ENCODE peak calls at places on chromosomes 16 and 17, in five cellular contexts. One of them, this sample, is unnamed.

GRCh38 chr16:22977294-22977697 is 163.3 kb downstream of the HS3ST2 start:
- DNase-seq in gastrocnemius medialis: no peak
- DNase-seq in A673: peak; percentile 36
- DNase-seq in CD8-positive, alpha-beta T cell: no peak
- DNase-seq in aorta: no peak
- DNase-seq in this sample: no peak

GRCh38 chr17:37406635-37407455 is at the start of the genes ACACA and TADA2A:
- DNase-seq in A673: peak; percentile 68
- DNase-seq in gastrocnemius medialis: peak; percentile 73
- DNase-seq in aorta: peak; percentile 88
- DNase-seq in CD8-positive, alpha-beta T cell: peak; percentile 40
- DNase-seq in this sample: peak; percentile 87

GRCh38 chr17:74012465-74012864 is 191.0 kb upstream of the RPL38 start:
- DNase-seq in A673: no peak
- DNase-seq in aorta: no peak
- DNase-seq in gastrocnemius medialis: no peak
- DNase-seq in CD8-positive, alpha-beta T cell: no peak
- DNase-seq in this sample: no peak

GRCh38 chr17:76558210-76559095 is 18.6 kb downstream of the PRCD start:
- DNase-seq in CD8-positive, alpha-beta T cell: no peak
- DNase-seq in gastrocnemius medialis: no peak
- DNase-seq in A673: peak; percentile 48
- DNase-seq in aorta: no peak
- DNase-seq in this sample: no peak

GRCh38 chr17:68035131-68035522 is 408 bp upstream of the KPNA2 start:
- DNase-seq in gastrocnemius medialis: peak; percentile 90
- DNase-seq in CD8-positive, alpha-beta T cell: peak; percentile 77
- DNase-seq in aorta: peak; percentile 96
- DNase-seq in A673: peak; percentile 98
- DNase-seq in this sample: peak; percentile 97

GRCh38 chr17:5902671-5903070 is 167.5 kb upstream of the WSCD1 start:
- DNase-seq in CD8-positive, alpha-beta T cell: no peak
- DNase-seq in gastrocnemius medialis: no peak
- DNase-seq in A673: no peak
- DNase-seq in aorta: no peak
- DNase-seq in this sample: no peak

GRCh38 chr16:26816885-26817571 is 249.7 kb upstream of the C16orf82 start:
- DNase-seq in CD8-positive, alpha-beta T cell: no peak
- DNase-seq in gastrocnemius medialis: no peak
- DNase-seq in A673: no peak
- DNase-seq in aorta: no peak
- DNase-seq in this sample: no peak

GRCh38 chr17:71029246-71029645 is 859.9 kb downstream of the KCNJ2 start:
- DNase-seq in gastrocnemius medialis: no peak
- DNase-seq in aorta: no peak
- DNase-seq in CD8-positive, alpha-beta T cell: no peak
- DNase-seq in A673: no peak
- DNase-seq in this sample: no peak

GRCh38 chr17:561118-561517 is 153.5 kb downstream of the VPS53 start:
- DNase-seq in aorta: no peak
- DNase-seq in gastrocnemius medialis: no peak
- DNase-seq in A673: no peak
- DNase-seq in CD8-positive, alpha-beta T cell: no peak
- DNase-seq in this sample: no peak

GRCh38 chr17:54861469-54861983 is 39.1 kb upstream of the TOM1L1 start:
- DNase-seq in CD8-positive, alpha-beta T cell: no peak
- DNase-seq in A673: no peak
- DNase-seq in gastrocnemius medialis: no peak
- DNase-seq in aorta: no peak
- DNase-seq in this sample: no peak

DNA sequence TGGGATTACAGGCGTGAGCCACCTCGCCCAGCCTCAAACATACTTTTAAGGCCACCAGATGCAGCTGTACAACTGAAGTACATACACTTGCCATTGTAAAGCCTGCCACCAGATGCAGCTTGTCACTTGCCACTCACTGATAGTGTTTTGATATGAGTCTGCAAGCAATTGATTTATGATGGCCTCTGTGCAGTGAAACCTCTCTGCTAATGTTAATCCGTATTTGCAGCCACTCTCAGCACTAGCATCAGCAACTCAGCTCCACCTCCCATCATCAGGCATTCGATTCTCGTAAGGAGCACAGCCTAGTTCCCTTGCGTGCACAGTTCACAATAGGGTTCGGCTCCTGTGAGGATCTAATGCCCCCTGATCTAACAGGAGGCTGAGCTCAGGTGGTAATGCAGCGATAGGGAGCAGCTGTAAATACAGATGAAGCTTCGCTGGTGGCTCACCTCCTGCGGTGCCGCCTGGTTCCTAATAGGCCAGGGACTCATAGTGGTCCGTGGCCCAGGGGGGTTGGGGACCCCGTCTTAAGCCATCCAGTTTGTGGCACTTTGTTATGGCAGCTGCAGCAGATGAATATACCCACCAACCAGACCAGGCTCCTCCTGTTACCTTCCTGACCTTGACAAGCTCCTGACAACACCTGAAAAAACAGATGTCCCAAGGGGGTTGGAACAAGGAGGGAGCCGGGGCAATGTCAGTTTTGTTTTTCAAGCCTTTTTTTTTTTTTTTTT is 1.3 kb upstream of the HERPUD1 start:
- DNase-seq in A673: no peak
- DNase-seq in gastrocnemius medialis: no peak
- DNase-seq in aorta: no peak
- DNase-seq in CD8-positive, alpha-beta T cell: no peak
- DNase-seq in this sample: no peak
- H3K4me1 ChIP-seq in A673: peaks cover 11% of the 10 kb centered on the region
- H3K4me1 ChIP-seq in gastrocnemius medialis: peaks cover 27% of the 10 kb centered on the region
- H3K4me1 ChIP-seq in aorta: no peaks in the 10 kb centered on the region
- H3K4me1 ChIP-seq in CD8-positive, alpha-beta T cell: peaks cover 15% of the 10 kb centered on the region
- H3K4me1 ChIP-seq in this sample: peaks cover 38% of the 10 kb centered on the region

GRCh38 chr16:2663553-2664521 is 18.5 kb upstream of the KCTD5 start:
- DNase-seq in A673: peak; percentile 72
- DNase-seq in gastrocnemius medialis: no peak
- DNase-seq in aorta: no peak
- DNase-seq in CD8-positive, alpha-beta T cell: no peak
- DNase-seq in this sample: no peak
- H3K27ac ChIP-seq in A673: peak overlapping the region; percentile 10
- H3K27ac ChIP-seq in gastrocnemius medialis: no peak overlapping the region
- H3K27ac ChIP-seq in aorta: no peak overlapping the region
- H3K27ac ChIP-seq in CD8-positive, alpha-beta T cell: no peak overlapping the region
- H3K27ac ChIP-seq in this sample: peak overlapping the region; percentile 24

GRCh38 chr17:27459433-27459832 is 3.2 kb downstream of the KSR1 start:
- DNase-seq in gastrocnemius medialis: no peak
- DNase-seq in A673: no peak
- DNase-seq in aorta: no peak
- DNase-seq in CD8-positive, alpha-beta T cell: no peak
- DNase-seq in this sample: no peak
- H3K4me1 ChIP-seq in gastrocnemius medialis: peaks cover 10% of the 10 kb centered on the region
- H3K4me1 ChIP-seq in A673: peaks cover 19% of the 10 kb centered on the region
- H3K4me1 ChIP-seq in aorta: no peaks in the 10 kb centered on the region
- H3K4me1 ChIP-seq in CD8-positive, alpha-beta T cell: peaks cover 23% of the 10 kb centered on the region
- H3K4me1 ChIP-seq in this sample: peaks cover 63% of the 10 kb centered on the region

GRCh38 chr17:66543526-66543925 is 241.1 kb downstream of the PRKCA start:
- DNase-seq in gastrocnemius medialis: no peak
- DNase-seq in A673: no peak
- DNase-seq in aorta: no peak
- DNase-seq in CD8-positive, alpha-beta T cell: no peak
- DNase-seq in this sample: no peak
- H3K27ac ChIP-seq in gastrocnemius medialis: no peak overlapping the region
- H3K27ac ChIP-seq in A673: peak overlapping the region; percentile 40
- H3K27ac ChIP-seq in aorta: no peak overlapping the region
- H3K27ac ChIP-seq in CD8-positive, alpha-beta T cell: no peak overlapping the region
- H3K27ac ChIP-seq in this sample: no peak overlapping the region